ENCODE peak calls at places on chromosomes 11 and 22, in ten cellular contexts. One of them, this sample, is unnamed.

GRCh38 chr11:45982656-45983470 is 60.4 kb downstream of the LARGE2 start:
- DNase-seq in kidney: no peak
- DNase-seq in cardiac muscle cell: peak; percentile 54
- DNase-seq in trophoblast cell: peak; percentile 42
- DNase-seq in fibroblast of lung: peak; percentile 93
- DNase-seq in mesenchymal stem cell: peak; percentile 83
- DNase-seq in heart left ventricle: peak; percentile 59
- DNase-seq in CD4-positive, CD25-positive, alpha-beta regulatory T cell: no peak
- DNase-seq in right atrium auricular region: no peak
- DNase-seq in uterus: peak; percentile 60
- DNase-seq in this sample: no peak

GRCh38 chr11:27040302-27041115 is at the start of gene BBOX1:
- DNase-seq in kidney: peak; percentile 91
- DNase-seq in cardiac muscle cell: no peak
- DNase-seq in trophoblast cell: no peak
- DNase-seq in fibroblast of lung: peak; percentile 11
- DNase-seq in mesenchymal stem cell: no peak
- DNase-seq in heart left ventricle: no peak
- DNase-seq in CD4-positive, CD25-positive, alpha-beta regulatory T cell: no peak
- DNase-seq in right atrium auricular region: no peak
- DNase-seq in uterus: peak; percentile 35
- DNase-seq in this sample: no peak

GRCh38 chr11:72899238-72899637 is 85.0 kb downstream of the ATG16L2 start:
- DNase-seq in kidney: no peak
- DNase-seq in cardiac muscle cell: no peak
- DNase-seq in trophoblast cell: no peak
- DNase-seq in fibroblast of lung: peak; percentile 7
- DNase-seq in mesenchymal stem cell: no peak
- DNase-seq in heart left ventricle: no peak
- DNase-seq in CD4-positive, CD25-positive, alpha-beta regulatory T cell: no peak
- DNase-seq in right atrium auricular region: no peak
- DNase-seq in uterus: no peak
- DNase-seq in this sample: no peak

GRCh38 chr11:106202935-106203620 is 125.6 kb downstream of the AASDHPPT start:
- DNase-seq in kidney: no peak
- DNase-seq in cardiac muscle cell: no peak
- DNase-seq in trophoblast cell: peak; percentile 66
- DNase-seq in fibroblast of lung: peak; percentile 76
- DNase-seq in mesenchymal stem cell: peak; percentile 59
- DNase-seq in heart left ventricle: no peak
- DNase-seq in CD4-positive, CD25-positive, alpha-beta regulatory T cell: no peak
- DNase-seq in right atrium auricular region: no peak
- DNase-seq in uterus: no peak
- DNase-seq in this sample: no peak

GRCh38 chr11:21988477-21988876 is 204.4 kb upstream of the ANO5 start:
- DNase-seq in kidney: no peak
- DNase-seq in cardiac muscle cell: no peak
- DNase-seq in trophoblast cell: no peak
- DNase-seq in fibroblast of lung: no peak
- DNase-seq in mesenchymal stem cell: no peak
- DNase-seq in heart left ventricle: no peak
- DNase-seq in CD4-positive, CD25-positive, alpha-beta regulatory T cell: no peak
- DNase-seq in right atrium auricular region: no peak
- DNase-seq in uterus: no peak
- DNase-seq in this sample: no peak

GRCh38 chr22:26588749-26589366 is 1.1 kb downstream of the TPST2 start:
- DNase-seq in kidney: peak; percentile 35
- DNase-seq in cardiac muscle cell: no peak
- DNase-seq in trophoblast cell: no peak
- DNase-seq in fibroblast of lung: no peak
- DNase-seq in mesenchymal stem cell: no peak
- DNase-seq in heart left ventricle: no peak
- DNase-seq in CD4-positive, CD25-positive, alpha-beta regulatory T cell: no peak
- DNase-seq in right atrium auricular region: no peak
- DNase-seq in uterus: no peak
- DNase-seq in this sample: no peak

GRCh38 chr11:60786811-60787567 is 1.9 kb downstream of the MS4A10 start:
- DNase-seq in kidney: peak; percentile 75
- DNase-seq in cardiac muscle cell: peak; percentile 57
- DNase-seq in trophoblast cell: no peak
- DNase-seq in fibroblast of lung: peak; percentile 65
- DNase-seq in mesenchymal stem cell: peak; percentile 80
- DNase-seq in heart left ventricle: peak; percentile 86
- DNase-seq in CD4-positive, CD25-positive, alpha-beta regulatory T cell: no peak
- DNase-seq in right atrium auricular region: peak; percentile 64
- DNase-seq in uterus: peak; percentile 60
- DNase-seq in this sample: no peak

GRCh38 chr22:46991666-46992065 is 229.2 kb downstream of the TBC1D22A start:
- DNase-seq in kidney: peak; percentile 63
- DNase-seq in cardiac muscle cell: no peak
- DNase-seq in trophoblast cell: no peak
- DNase-seq in fibroblast of lung: no peak
- DNase-seq in mesenchymal stem cell: no peak
- DNase-seq in heart left ventricle: no peak
- DNase-seq in CD4-positive, CD25-positive, alpha-beta regulatory T cell: no peak
- DNase-seq in right atrium auricular region: no peak
- DNase-seq in uterus: no peak
- DNase-seq in this sample: no peak

GRCh38 chr11:120013325-120014250 is 124.3 kb downstream of the TRIM29 start:
- DNase-seq in kidney: no peak
- DNase-seq in cardiac muscle cell: peak; percentile 73
- DNase-seq in trophoblast cell: no peak
- DNase-seq in fibroblast of lung: peak; percentile 19
- DNase-seq in mesenchymal stem cell: peak; percentile 24
- DNase-seq in heart left ventricle: peak; percentile 57
- DNase-seq in CD4-positive, CD25-positive, alpha-beta regulatory T cell: no peak
- DNase-seq in right atrium auricular region: no peak
- DNase-seq in uterus: peak; percentile 29
- DNase-seq in this sample: no peak

GRCh38 chr11:121451178-121451981 is 734 bp upstream of the SORL1 start:
- DNase-seq in kidney: peak; percentile 80
- DNase-seq in cardiac muscle cell: no peak
- DNase-seq in trophoblast cell: no peak
- DNase-seq in fibroblast of lung: no peak
- DNase-seq in mesenchymal stem cell: no peak
- DNase-seq in heart left ventricle: no peak
- DNase-seq in CD4-positive, CD25-positive, alpha-beta regulatory T cell: peak; percentile 67
- DNase-seq in right atrium auricular region: no peak
- DNase-seq in uterus: no peak
- DNase-seq in this sample: no peak

GRCh38 chr11:131667566-131667965 is 297.2 kb downstream of the NTM start:
- DNase-seq in kidney: no peak
- DNase-seq in cardiac muscle cell: no peak
- DNase-seq in trophoblast cell: no peak
- DNase-seq in fibroblast of lung: no peak
- DNase-seq in mesenchymal stem cell: no peak
- DNase-seq in heart left ventricle: no peak
- DNase-seq in CD4-positive, CD25-positive, alpha-beta regulatory T cell: no peak
- DNase-seq in right atrium auricular region: no peak
- DNase-seq in uterus: no peak
- DNase-seq in this sample: no peak
- H3K27ac ChIP-seq in kidney: no peak overlapping the region
- H3K27ac ChIP-seq in cardiac muscle cell: no peak overlapping the region
- H3K27ac ChIP-seq in trophoblast cell: no peak overlapping the region
- H3K27ac ChIP-seq in fibroblast of lung: no peak overlapping the region
- H3K27ac ChIP-seq in mesenchymal stem cell: no peak overlapping the region
- H3K27ac ChIP-seq in heart left ventricle: no peak overlapping the region
- H3K27ac ChIP-seq in CD4-positive, CD25-positive, alpha-beta regulatory T cell: no peak overlapping the region
- H3K27ac ChIP-seq in right atrium auricular region: no peak overlapping the region
- H3K27ac ChIP-seq in uterus: no peak overlapping the region
- H3K27ac ChIP-seq in this sample: no peak overlapping the region

GRCh38 chr22:30334601-30335000 is 7.9 kb upstream of the TBC1D10A start:
- DNase-seq in kidney: no peak
- DNase-seq in cardiac muscle cell: no peak
- DNase-seq in trophoblast cell: no peak
- DNase-seq in fibroblast of lung: no peak
- DNase-seq in mesenchymal stem cell: no peak
- DNase-seq in heart left ventricle: no peak
- DNase-seq in CD4-positive, CD25-positive, alpha-beta regulatory T cell: no peak
- DNase-seq in right atrium auricular region: no peak
- DNase-seq in uterus: no peak
- DNase-seq in this sample: no peak

GRCh38 chr22:30335236-30335635 is 8.5 kb upstream of the TBC1D10A start:
- DNase-seq in kidney: no peak
- DNase-seq in cardiac muscle cell: no peak
- DNase-seq in trophoblast cell: peak; percentile 62
- DNase-seq in fibroblast of lung: no peak
- DNase-seq in mesenchymal stem cell: no peak
- DNase-seq in heart left ventricle: no peak
- DNase-seq in CD4-positive, CD25-positive, alpha-beta regulatory T cell: no peak
- DNase-seq in right atrium auricular region: no peak
- DNase-seq in uterus: no peak
- DNase-seq in this sample: no peak

GRCh38 chr22:30332551-30332950 is 5.8 kb upstream of the TBC1D10A start:
- DNase-seq in kidney: no peak
- DNase-seq in cardiac muscle cell: no peak
- DNase-seq in trophoblast cell: no peak
- DNase-seq in fibroblast of lung: no peak
- DNase-seq in mesenchymal stem cell: no peak
- DNase-seq in heart left ventricle: no peak
- DNase-seq in CD4-positive, CD25-positive, alpha-beta regulatory T cell: no peak
- DNase-seq in right atrium auricular region: no peak
- DNase-seq in uterus: no peak
- DNase-seq in this sample: no peak

GRCh38 chr22:30332994-30333706 is 6.4 kb upstream of the TBC1D10A start:
- DNase-seq in kidney: no peak
- DNase-seq in cardiac muscle cell: no peak
- DNase-seq in trophoblast cell: peak; percentile 24
- DNase-seq in fibroblast of lung: no peak
- DNase-seq in mesenchymal stem cell: no peak
- DNase-seq in heart left ventricle: no peak
- DNase-seq in CD4-positive, CD25-positive, alpha-beta regulatory T cell: no peak
- DNase-seq in right atrium auricular region: no peak
- DNase-seq in uterus: no peak
- DNase-seq in this sample: no peak

GRCh38 chr22:30333707-30334087 is 7.0 kb upstream of the TBC1D10A start:
- DNase-seq in kidney: no peak
- DNase-seq in cardiac muscle cell: no peak
- DNase-seq in trophoblast cell: no peak
- DNase-seq in fibroblast of lung: no peak
- DNase-seq in mesenchymal stem cell: no peak
- DNase-seq in heart left ventricle: no peak
- DNase-seq in CD4-positive, CD25-positive, alpha-beta regulatory T cell: no peak
- DNase-seq in right atrium auricular region: no peak
- DNase-seq in uterus: no peak
- DNase-seq in this sample: no peak
- H3K36me3 ChIP-seq in kidney: peaks cover 53% of the 10 kb centered on the region
- H3K36me3 ChIP-seq in cardiac muscle cell: peaks cover 53% of the 10 kb centered on the region
- H3K36me3 ChIP-seq in trophoblast cell: peaks cover 60% of the 10 kb centered on the region
- H3K36me3 ChIP-seq in fibroblast of lung: peaks cover 38% of the 10 kb centered on the region
- H3K36me3 ChIP-seq in mesenchymal stem cell: peaks cover 77% of the 10 kb centered on the region
- H3K36me3 ChIP-seq in heart left ventricle: peaks cover 5% of the 10 kb centered on the region
- H3K36me3 ChIP-seq in CD4-positive, CD25-positive, alpha-beta regulatory T cell: peaks cover 71% of the 10 kb centered on the region
- H3K36me3 ChIP-seq in right atrium auricular region: peaks cover 65% of the 10 kb centered on the region
- H3K36me3 ChIP-seq in uterus: no peaks in the 10 kb centered on the region
- H3K36me3 ChIP-seq in this sample: peaks cover 65% of the 10 kb centered on the region

GRCh38 chr11:70315726-70316125 is 45.2 kb downstream of the PPFIA1 start:
- DNase-seq in kidney: no peak
- DNase-seq in cardiac muscle cell: no peak
- DNase-seq in trophoblast cell: no peak
- DNase-seq in fibroblast of lung: no peak
- DNase-seq in mesenchymal stem cell: no peak
- DNase-seq in heart left ventricle: no peak
- DNase-seq in CD4-positive, CD25-positive, alpha-beta regulatory T cell: no peak
- DNase-seq in right atrium auricular region: no peak
- DNase-seq in uterus: no peak
- DNase-seq in this sample: no peak
- H3K4me3 ChIP-seq in kidney: no peak overlapping the region
- H3K4me3 ChIP-seq in cardiac muscle cell: no peak overlapping the region
- H3K4me3 ChIP-seq in trophoblast cell: no peak overlapping the region
- H3K4me3 ChIP-seq in fibroblast of lung: no peak overlapping the region
- H3K4me3 ChIP-seq in mesenchymal stem cell: no peak overlapping the region
- H3K4me3 ChIP-seq in heart left ventricle: no peak overlapping the region
- H3K4me3 ChIP-seq in CD4-positive, CD25-positive, alpha-beta regulatory T cell: no peak overlapping the region
- H3K4me3 ChIP-seq in right atrium auricular region: no peak overlapping the region
- H3K4me3 ChIP-seq in uterus: no peak overlapping the region
- H3K4me3 ChIP-seq in this sample: no peak overlapping the region

GRCh38 chr11:118200497-118200896 is 24.1 kb upstream of the SCN2B start:
- DNase-seq in kidney: no peak
- DNase-seq in cardiac muscle cell: no peak
- DNase-seq in trophoblast cell: no peak
- DNase-seq in fibroblast of lung: no peak
- DNase-seq in mesenchymal stem cell: no peak
- DNase-seq in heart left ventricle: no peak
- DNase-seq in CD4-positive, CD25-positive, alpha-beta regulatory T cell: no peak
- DNase-seq in right atrium auricular region: no peak
- DNase-seq in uterus: no peak
- DNase-seq in this sample: no peak

GRCh38 chr11:118198370-118198769 is 21.9 kb upstream of the SCN2B start:
- DNase-seq in kidney: peak; percentile 87
- DNase-seq in cardiac muscle cell: peak; percentile 77
- DNase-seq in trophoblast cell: peak; percentile 41
- DNase-seq in fibroblast of lung: peak; percentile 50
- DNase-seq in mesenchymal stem cell: peak; percentile 55
- DNase-seq in heart left ventricle: peak; percentile 83
- DNase-seq in CD4-positive, CD25-positive, alpha-beta regulatory T cell: peak; percentile 82
- DNase-seq in right atrium auricular region: peak; percentile 80
- DNase-seq in uterus: peak; percentile 79
- DNase-seq in this sample: peak; percentile 74

GRCh38 chr11:118201966-118202365 is 22.8 kb downstream of the JAML start:
- DNase-seq in kidney: no peak
- DNase-seq in cardiac muscle cell: no peak
- DNase-seq in trophoblast cell: no peak
- DNase-seq in fibroblast of lung: no peak
- DNase-seq in mesenchymal stem cell: no peak
- DNase-seq in heart left ventricle: no peak
- DNase-seq in CD4-positive, CD25-positive, alpha-beta regulatory T cell: no peak
- DNase-seq in right atrium auricular region: no peak
- DNase-seq in uterus: no peak
- DNase-seq in this sample: no peak

GRCh38 chr11:118200901-118201680 is 23.7 kb downstream of the JAML start:
- DNase-seq in kidney: no peak
- DNase-seq in cardiac muscle cell: no peak
- DNase-seq in trophoblast cell: no peak
- DNase-seq in fibroblast of lung: no peak
- DNase-seq in mesenchymal stem cell: no peak
- DNase-seq in heart left ventricle: no peak
- DNase-seq in CD4-positive, CD25-positive, alpha-beta regulatory T cell: no peak
- DNase-seq in right atrium auricular region: no peak
- DNase-seq in uterus: no peak
- DNase-seq in this sample: peak; percentile 27

DNA sequence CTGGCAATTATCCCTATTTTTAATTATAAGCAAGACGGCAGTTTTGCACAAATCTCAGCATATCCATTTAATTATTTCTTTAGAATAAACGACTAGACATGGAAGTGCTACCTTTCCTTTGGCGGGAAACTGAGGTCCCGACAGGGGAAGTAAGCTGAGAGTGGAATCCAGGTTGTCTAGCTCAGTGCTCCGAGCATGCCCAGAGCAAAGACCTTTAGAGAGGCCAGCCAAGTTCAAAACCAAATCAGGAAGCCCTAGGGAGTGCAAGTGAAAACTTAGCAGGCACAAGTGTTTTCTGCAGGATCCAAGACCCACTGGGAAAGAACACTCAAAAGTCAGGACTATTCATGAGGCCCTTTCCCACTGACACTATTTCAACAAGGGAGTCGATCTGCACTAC is 22.7 kb upstream of the SCN2B start:
- DNase-seq in kidney: no peak
- DNase-seq in cardiac muscle cell: no peak
- DNase-seq in trophoblast cell: no peak
- DNase-seq in fibroblast of lung: no peak
- DNase-seq in mesenchymal stem cell: no peak
- DNase-seq in heart left ventricle: no peak
- DNase-seq in CD4-positive, CD25-positive, alpha-beta regulatory T cell: no peak
- DNase-seq in right atrium auricular region: no peak
- DNase-seq in uterus: no peak
- DNase-seq in this sample: no peak
- H3K27ac ChIP-seq in kidney: no peak overlapping the region
- H3K27ac ChIP-seq in cardiac muscle cell: no peak overlapping the region
- H3K27ac ChIP-seq in trophoblast cell: no peak overlapping the region
- H3K27ac ChIP-seq in fibroblast of lung: no peak overlapping the region
- H3K27ac ChIP-seq in mesenchymal stem cell: no peak overlapping the region
- H3K27ac ChIP-seq in heart left ventricle: peak overlapping the region; percentile 27
- H3K27ac ChIP-seq in CD4-positive, CD25-positive, alpha-beta regulatory T cell: peak overlapping the region; percentile 28
- H3K27ac ChIP-seq in right atrium auricular region: no peak overlapping the region
- H3K27ac ChIP-seq in uterus: peak overlapping the region; percentile 67
- H3K27ac ChIP-seq in this sample: no peak overlapping the region